ENCODE peak calls at places on chromosome 11, in five cellular contexts. Z, I, K, T and Y are unnamed samples.

GRCh38 chr11:13134886-13135285 is 125.8 kb downstream of the RASSF10 start:
- DNase-seq in T (no peak), K (no peak), Z (no peak), I (no peak), Y (no peak)

GRCh38 chr11:110251837-110252236 is 44.6 kb downstream of the RDX start:
- DNase-seq in Z (peak; percentile 87), K (no peak), I (peak; percentile 77), T (no peak), Y (no peak)

GRCh38 chr11:59207988-59208432 is 4.7 kb downstream of the MPEG1 start:
- DNase-seq in Z (peak; percentile 74), K (peak; percentile 79), I (peak; percentile 94), T (peak; percentile 64), Y (no peak)

GRCh38 chr11:13276454-13276851 is 1.1 kb upstream of the BMAL1 start:
- DNase-seq in K (no peak), T (no peak), Z (no peak), I (no peak), Y (no peak)

GRCh38 chr11:44741976-44742375 is 15.2 kb downstream of the TSPAN18 start:
- DNase-seq in I (no peak), Z (no peak), T (no peak), K (no peak), Y (no peak)

GRCh38 chr11:104402812-104403521 is 239.0 kb upstream of the PDGFD start:
- DNase-seq in K (no peak), T (no peak), Z (no peak), I (peak; percentile 35), Y (no peak)

GRCh38 chr11:106012744-106013143 is 9.3 kb downstream of the MSANTD4 start:
- DNase-seq in Z (no peak), T (peak; percentile 14), K (no peak), I (peak; percentile 91), Y (peak; percentile 25)

GRCh38 chr11:134632347-134633119 is 220.5 kb upstream of the B3GAT1 start:
- DNase-seq in T (no peak), Z (no peak), K (no peak), I (no peak), Y (no peak)

GRCh38 chr11:61826930-61827572 is 1.0 kb upstream of the FADS2 start:
- DNase-seq in T (no peak), K (peak; percentile 79), I (no peak), Z (no peak), Y (no peak)

GRCh38 chr11:95989780-95990179 is 65.9 kb upstream of the MTMR2 start:
- DNase-seq in I (no peak), Z (no peak), K (no peak), T (no peak), Y (no peak)

GRCh38 chr11:10317776-10318526 is 13.1 kb downstream of the ADM start:
- DNase-seq in K (no peak), Z (no peak), I (no peak), T (no peak), Y (no peak)

GRCh38 chr11:75855191-75855590 is 40.2 kb downstream of the UVRAG start:
- DNase-seq in Z (no peak), T (no peak), K (no peak), I (no peak), Y (no peak)

GRCh38 chr11:75852406-75853017 is 37.5 kb downstream of the UVRAG start:
- DNase-seq in K (no peak), I (no peak), T (no peak), Z (no peak), Y (no peak)

GRCh38 chr11:75851203-75851602 is 36.2 kb downstream of the UVRAG start:
- DNase-seq in I (no peak), K (no peak), T (no peak), Z (no peak), Y (peak; percentile 76)

GRCh38 chr11:75856912-75857311 is 41.9 kb downstream of the UVRAG start:
- DNase-seq in Z (no peak), I (no peak), T (no peak), K (no peak), Y (no peak)

DNA sequence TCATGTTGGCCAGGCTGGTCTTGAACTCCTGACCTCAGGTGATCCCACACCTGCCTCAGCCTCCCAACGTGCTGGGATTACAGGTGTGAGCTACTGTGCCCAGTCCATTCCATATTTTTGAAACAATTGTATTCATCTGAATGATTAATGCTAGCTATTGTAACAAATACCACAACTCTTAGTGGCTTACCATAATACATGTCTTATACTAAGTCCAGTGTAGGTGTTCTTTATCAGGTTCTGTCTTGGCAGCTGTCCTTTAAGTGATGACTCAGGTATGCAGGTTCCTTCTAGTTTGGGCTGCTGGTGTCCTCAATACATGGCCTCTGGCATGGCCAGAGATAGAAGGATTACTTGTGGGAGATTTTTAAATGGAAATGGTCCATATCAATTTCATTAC is 39.0 kb downstream of the UVRAG start:
- DNase-seq in I (no peak), Z (peak; percentile 92), K (no peak), T (no peak), Y (no peak)
- H4K20me1 ChIP-seq in I (no peaks in the 10 kb centered on the region), Z (peaks cover 4% of the 10 kb centered on the region), K (peaks cover 6% of the 10 kb centered on the region), T (no peaks in the 10 kb centered on the region), Y (no peaks in the 10 kb centered on the region)

DNA sequence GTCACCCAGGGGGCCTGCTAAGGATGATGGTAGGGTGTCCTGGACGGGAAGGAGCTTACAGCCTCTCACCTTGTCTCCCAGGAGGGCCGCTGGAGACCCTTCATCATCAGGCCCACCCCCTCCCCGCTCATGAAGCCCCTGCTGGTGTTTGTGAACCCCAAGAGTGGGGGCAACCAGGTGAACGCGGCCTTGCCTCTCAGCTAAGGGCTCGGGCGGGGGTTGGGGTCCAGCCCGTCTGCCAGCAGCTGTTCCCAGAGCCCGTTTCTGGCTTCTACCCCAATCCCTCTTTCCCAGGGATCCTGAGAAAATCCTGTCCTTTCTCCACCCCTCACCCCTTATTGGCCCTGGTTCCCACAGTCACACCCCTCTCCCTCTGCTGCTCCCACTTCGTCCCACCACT is 9.5 kb upstream of the MDK start:
- DNase-seq in I (no peak), K (no peak), Z (no peak), T (no peak), Y (no peak)
- H3K36me3 ChIP-seq in I (peaks cover 19% of the 10 kb centered on the region), K (peaks cover 13% of the 10 kb centered on the region), Z (peaks cover 31% of the 10 kb centered on the region), T (no peaks in the 10 kb centered on the region), Y (peaks cover 22% of the 10 kb centered on the region)

DNA sequence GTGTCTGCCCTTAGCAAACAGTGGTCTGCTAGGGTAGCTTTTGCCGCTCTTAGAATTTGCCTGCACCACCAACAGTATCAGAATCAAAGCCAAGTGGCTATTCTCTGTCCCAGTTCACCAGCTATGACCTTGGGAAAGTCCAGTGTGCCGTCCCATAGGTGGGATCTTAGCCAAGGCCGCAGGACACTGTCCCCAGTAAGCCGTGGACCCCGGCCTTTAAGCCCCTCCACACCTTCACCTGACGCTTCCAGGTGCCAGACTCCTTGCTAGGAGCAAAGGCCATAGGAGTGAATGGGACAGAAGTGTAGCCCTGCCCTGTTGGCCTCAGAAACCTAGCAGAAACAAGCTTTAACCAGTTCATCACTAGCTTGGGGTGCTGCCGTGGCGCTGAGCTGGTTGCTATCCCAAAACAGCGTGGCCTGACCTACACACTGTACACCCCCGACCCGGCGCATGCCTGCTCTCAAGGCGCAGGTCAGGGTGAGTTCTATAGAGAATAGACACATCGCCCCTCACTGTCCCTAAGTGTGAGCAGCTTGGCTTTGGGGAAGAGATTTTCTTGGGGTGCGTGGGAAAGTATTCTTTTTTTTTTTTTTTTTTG is 4.5 kb downstream of the FADD start:
- DNase-seq in T (no peak), I (no peak), Z (no peak), K (no peak), Y (peak; percentile 17)
- H4K20me1 ChIP-seq in T (peaks cover 17% of the 10 kb centered on the region), I (no peaks in the 10 kb centered on the region), Z (no peaks in the 10 kb centered on the region), K (peaks cover 41% of the 10 kb centered on the region), Y (peaks cover 48% of the 10 kb centered on the region)

GRCh38 chr11:67432655-67433349 is 4.5 kb downstream of the RPS6KB2 start:
- DNase-seq in T (no peak), K (no peak), I (no peak), Z (no peak), Y (no peak)
- H3K36me3 ChIP-seq in T (no peaks in the 10 kb centered on the region), K (peaks cover 5% of the 10 kb centered on the region), I (peaks cover 35% of the 10 kb centered on the region), Z (no peaks in the 10 kb centered on the region), Y (peaks cover 34% of the 10 kb centered on the region)

DNA sequence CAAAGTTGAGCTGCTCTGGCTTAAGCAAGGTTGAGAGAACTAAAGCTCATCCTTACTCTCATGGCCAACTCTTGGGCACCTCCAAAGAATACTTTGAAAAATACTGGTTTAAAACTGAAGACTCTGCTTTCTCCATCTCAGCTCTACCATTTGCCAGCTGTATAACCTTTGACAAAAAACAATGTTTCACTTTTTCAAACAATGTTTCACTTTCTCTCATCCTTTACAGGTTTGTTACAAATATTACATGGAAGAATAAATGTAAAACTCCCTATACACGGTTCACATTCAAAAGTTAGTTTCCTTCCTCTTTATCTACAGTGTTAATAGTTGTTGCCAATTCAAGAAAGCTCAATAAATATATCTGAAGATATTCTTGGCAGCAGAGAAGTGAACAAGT is 19.2 kb downstream of the AMBRA1 start:
- DNase-seq in I (no peak), T (no peak), Z (no peak), K (no peak), Y (no peak)
- H4K20me1 ChIP-seq in I (peaks cover 4% of the 10 kb centered on the region), T (peaks cover 38% of the 10 kb centered on the region), Z (no peaks in the 10 kb centered on the region), K (peaks cover 4% of the 10 kb centered on the region), Y (peaks cover 34% of the 10 kb centered on the region)

GRCh38 chr11:7654094-7654742 is 19.1 kb downstream of the CYB5R2 start:
- DNase-seq in Z (no peak), T (no peak), I (no peak), K (no peak), Y (no peak)

GRCh38 chr11:7651700-7652099 is 21.6 kb downstream of the CYB5R2 start:
- DNase-seq in T (no peak), Z (no peak), K (no peak), I (no peak), Y (no peak)

GRCh38 chr11:7655253-7656217 is 17.8 kb downstream of the CYB5R2 start:
- DNase-seq in I (no peak), T (no peak), Z (no peak), K (no peak), Y (no peak)

GRCh38 chr11:7656704-7657103 is 16.6 kb downstream of the CYB5R2 start:
- DNase-seq in I (no peak), Z (no peak), T (no peak), K (no peak), Y (no peak)

GRCh38 chr11:7657306-7658025 is 15.8 kb downstream of the CYB5R2 start:
- DNase-seq in I (peak; percentile 10), Z (peak; percentile 61), T (peak; percentile 74), K (peak; percentile 88), Y (peak; percentile 88)
- H3K36me3 ChIP-seq in I (no peaks in the 10 kb centered on the region), Z (no peaks in the 10 kb centered on the region), T (no peaks in the 10 kb centered on the region), K (no peaks in the 10 kb centered on the region), Y (no peaks in the 10 kb centered on the region)

GRCh38 chr11:2669926-2670469 is 29.8 kb downstream of the KCNQ1OT1 start:
- DNase-seq in T (no peak), Z (no peak), K (no peak), I (no peak), Y (peak; percentile 50)

GRCh38 chr11:2670541-2671100 is 29.2 kb downstream of the KCNQ1OT1 start:
- DNase-seq in I (no peak), T (no peak), Z (no peak), K (no peak), Y (peak; percentile 48)

GRCh38 chr11:2673250-2673610 is 26.6 kb downstream of the KCNQ1OT1 start:
- DNase-seq in T (no peak), Z (no peak), I (no peak), K (no peak), Y (peak; percentile 23)

GRCh38 chr11:2672553-2673249 is 27.1 kb downstream of the KCNQ1OT1 start:
- DNase-seq in I (no peak), Z (no peak), K (no peak), T (no peak), Y (peak; percentile 55)

GRCh38 chr11:2671748-2672147 is 28.0 kb downstream of the KCNQ1OT1 start:
- DNase-seq in K (no peak), T (no peak), I (no peak), Z (no peak), Y (peak; percentile 74)
- H4K20me1 ChIP-seq in K (no peaks in the 10 kb centered on the region), T (peaks cover 63% of the 10 kb centered on the region), I (no peaks in the 10 kb centered on the region), Z (no peaks in the 10 kb centered on the region), Y (peaks cover 59% of the 10 kb centered on the region)